ENCODE peak calls at places on chromosomes 4 and X, in five cellular contexts. One of them, this sample, is unnamed.

GRCh38 chr4:17941731-17942130 is 79.8 kb downstream of the LCORL start:
- DNase-seq in breast epithelium: no peak
- DNase-seq in fibroblast of mammary gland: peak; percentile 12
- DNase-seq in Ammon's horn: no peak
- DNase-seq in activated CD4-positive, alpha-beta T cell treated with anti-CD3 and anti-CD28 coated beads, Interleukin-2, amount 10 ng/mL, durations not matched to agents 7 days and 5 days: no peak
- DNase-seq in this sample: no peak

GRCh38 chr4:155529197-155529596 is 137.5 kb upstream of the GUCY1A1 start:
- DNase-seq in breast epithelium: no peak
- DNase-seq in fibroblast of mammary gland: peak; percentile 69
- DNase-seq in Ammon's horn: no peak
- DNase-seq in activated CD4-positive, alpha-beta T cell treated with anti-CD3 and anti-CD28 coated beads, Interleukin-2, amount 10 ng/mL, durations not matched to agents 7 days and 5 days: no peak
- DNase-seq in this sample: peak; percentile 42

GRCh38 chrX:14927391-14927790 is 54.2 kb downstream of the MOSPD2 start:
- DNase-seq in breast epithelium: no peak
- DNase-seq in fibroblast of mammary gland: no peak
- DNase-seq in Ammon's horn: no peak
- DNase-seq in activated CD4-positive, alpha-beta T cell treated with anti-CD3 and anti-CD28 coated beads, Interleukin-2, amount 10 ng/mL, durations not matched to agents 7 days and 5 days: no peak
- DNase-seq in this sample: peak; percentile 6

GRCh38 chr4:53605783-53606182 is 14.5 kb upstream of the LNX1 start:
- DNase-seq in breast epithelium: no peak
- DNase-seq in fibroblast of mammary gland: peak; percentile 41
- DNase-seq in Ammon's horn: no peak
- DNase-seq in activated CD4-positive, alpha-beta T cell treated with anti-CD3 and anti-CD28 coated beads, Interleukin-2, amount 10 ng/mL, durations not matched to agents 7 days and 5 days: no peak
- DNase-seq in this sample: no peak

GRCh38 chr4:168480991-168481588 is 798 bp upstream of the DDX60L start:
- DNase-seq in breast epithelium: no peak
- DNase-seq in fibroblast of mammary gland: peak; percentile 84
- DNase-seq in Ammon's horn: peak; percentile 45
- DNase-seq in activated CD4-positive, alpha-beta T cell treated with anti-CD3 and anti-CD28 coated beads, Interleukin-2, amount 10 ng/mL, durations not matched to agents 7 days and 5 days: peak; percentile 68
- DNase-seq in this sample: peak; percentile 81

GRCh38 chr4:156620786-156621185 is 350.8 kb downstream of the PDGFC start:
- DNase-seq in breast epithelium: no peak
- DNase-seq in fibroblast of mammary gland: no peak
- DNase-seq in Ammon's horn: no peak
- DNase-seq in activated CD4-positive, alpha-beta T cell treated with anti-CD3 and anti-CD28 coated beads, Interleukin-2, amount 10 ng/mL, durations not matched to agents 7 days and 5 days: no peak
- DNase-seq in this sample: no peak

GRCh38 chr4:153022233-153022632 is 86.1 kb downstream of the FHDC1 start:
- DNase-seq in breast epithelium: peak; percentile 74
- DNase-seq in fibroblast of mammary gland: no peak
- DNase-seq in Ammon's horn: no peak
- DNase-seq in activated CD4-positive, alpha-beta T cell treated with anti-CD3 and anti-CD28 coated beads, Interleukin-2, amount 10 ng/mL, durations not matched to agents 7 days and 5 days: no peak
- DNase-seq in this sample: no peak

GRCh38 chr4:67122029-67122428 is 423.3 kb downstream of the CENPC start:
- DNase-seq in breast epithelium: no peak
- DNase-seq in fibroblast of mammary gland: no peak
- DNase-seq in Ammon's horn: no peak
- DNase-seq in activated CD4-positive, alpha-beta T cell treated with anti-CD3 and anti-CD28 coated beads, Interleukin-2, amount 10 ng/mL, durations not matched to agents 7 days and 5 days: no peak
- DNase-seq in this sample: peak; percentile 48

GRCh38 chrX:4670606-4671005 is 957.2 kb upstream of the PRKX start:
- DNase-seq in breast epithelium: no peak
- DNase-seq in fibroblast of mammary gland: no peak
- DNase-seq in Ammon's horn: no peak
- DNase-seq in activated CD4-positive, alpha-beta T cell treated with anti-CD3 and anti-CD28 coated beads, Interleukin-2, amount 10 ng/mL, durations not matched to agents 7 days and 5 days: no peak
- DNase-seq in this sample: no peak

GRCh38 chr4:145755802-145756201 is 75.9 kb downstream of the C4orf51 start:
- DNase-seq in breast epithelium: no peak
- DNase-seq in fibroblast of mammary gland: peak; percentile 75
- DNase-seq in Ammon's horn: no peak
- DNase-seq in activated CD4-positive, alpha-beta T cell treated with anti-CD3 and anti-CD28 coated beads, Interleukin-2, amount 10 ng/mL, durations not matched to agents 7 days and 5 days: no peak
- DNase-seq in this sample: no peak

GRCh38 chrX:115584715-115585114 is 23.7 kb downstream of the PLS3 start:
- DNase-seq in breast epithelium: no peak
- DNase-seq in fibroblast of mammary gland: peak; percentile 78
- DNase-seq in Ammon's horn: no peak
- DNase-seq in activated CD4-positive, alpha-beta T cell treated with anti-CD3 and anti-CD28 coated beads, Interleukin-2, amount 10 ng/mL, durations not matched to agents 7 days and 5 days: no peak
- DNase-seq in this sample: no peak